ENCODE peak calls at places on chromosomes 5 and 9, in six cellular contexts. K is DMS153; H is activated CD4-positive, alpha-beta T cell treated with anti-CD3 and anti-CD28 coated beads, Interleukin-2, amount 10 ng/mL, durations not matched to agents 7 days and 5 days; L is astrocyte; E is HT1080; O is PC-9. S is an unnamed sample.

GRCh38 chr5:431001-431710 is 11.8 kb upstream of the EXOC3 start:
- DNase-seq in K (peak), H (peak), L (no peak), E (peak), O (no peak), S (peak)

GRCh38 chr9:29873579-29873978 is 2300.3 kb upstream of the C9orf72 start:
- DNase-seq in K (no peak), H (no peak), L (no peak), E (no peak), O (no peak), S (no peak)

GRCh38 chr5:179171816-179172745 is 111.9 kb downstream of the ZNF354C start:
- DNase-seq in K (no peak), H (no peak), L (no peak), E (no peak), O (no peak), S (no peak)

GRCh38 chr9:7237473-7238243 is 479.9 kb downstream of the KDM4C start:
- DNase-seq in K (peak), H (no peak), L (peak), E (peak), O (no peak), S (no peak)

GRCh38 chr5:172840778-172841154 is 6.7 kb downstream of the ERGIC1 start:
- DNase-seq in K (no peak), H (no peak), L (no peak), E (no peak), O (no peak), S (no peak)

GRCh38 chr9:115944166-115944948 is 209.2 kb upstream of the PAPPA start:
- DNase-seq in K (peak), H (no peak), L (peak), E (peak), O (no peak), S (no peak)

GRCh38 chr9:77457916-77458592 is 190.1 kb downstream of the GNA14 start:
- DNase-seq in K (no peak), H (peak), L (peak), E (peak), O (peak), S (no peak)

GRCh38 chr5:6712136-6712581 is 1.1 kb upstream of the TENT4A start:
- DNase-seq in K (peak), H (peak), L (peak), E (peak), O (peak), S (peak)

GRCh38 chr9:69172895-69173294 is 1.2 kb upstream of the TJP2 start:
- DNase-seq in K (no peak), H (no peak), L (no peak), E (no peak), O (no peak), S (no peak)

GRCh38 chr5:129400395-129400983 is 59.6 kb upstream of the ADAMTS19 start:
- DNase-seq in K (no peak), H (no peak), L (no peak), E (no peak), O (no peak), S (no peak)

GRCh38 chr5:133321833-133322420 is 270.1 kb downstream of the HSPA4 start:
- DNase-seq in K (no peak), H (no peak), L (no peak), E (no peak), O (no peak), S (no peak)

GRCh38 chr9:6054280-6055099 is 39.1 kb upstream of the RANBP6 start:
- DNase-seq in K (peak), H (peak), L (peak), E (peak), O (peak), S (no peak)

GRCh38 chr5:142977363-142978051 is 207.3 kb downstream of the ARHGAP26 start:
- DNase-seq in K (no peak), H (peak), L (peak), E (peak), O (peak), S (no peak)

GRCh38 chr5:131475416-131476045 is 159.5 kb downstream of the RAPGEF6 start:
- DNase-seq in K (no peak), H (no peak), L (no peak), E (no peak), O (no peak), S (no peak)

GRCh38 chr5:62790348-62790747 is 211.7 kb downstream of the LRRC70 start:
- DNase-seq in K (peak), H (no peak), L (no peak), E (no peak), O (no peak), S (no peak)

GRCh38 chr9:106228861-106229260 is 534.5 kb downstream of the TMEM38B start:
- DNase-seq in K (no peak), H (no peak), L (no peak), E (no peak), O (no peak), S (no peak)

GRCh38 chr9:89437772-89438171 is 60.1 kb downstream of the SEMA4D start:
- DNase-seq in K (no peak), H (no peak), L (no peak), E (no peak), O (no peak), S (no peak)

GRCh38 chr5:170307575-170308465 is 10.2 kb upstream of the LCP2 start:
- DNase-seq in K (no peak), H (no peak), L (peak), E (peak), O (peak), S (no peak)

GRCh38 chr9:36456480-36457115 is 56.5 kb upstream of the RNF38 start:
- DNase-seq in K (no peak), H (no peak), L (peak), E (no peak), O (no peak), S (no peak)

GRCh38 chr5:53364098-53364497 is 116.3 kb upstream of the FST start:
- DNase-seq in K (no peak), H (no peak), L (no peak), E (no peak), O (no peak), S (no peak)

GRCh38 chr9:652896-653295 is 188.6 kb upstream of the DMRT1 start:
- DNase-seq in K (no peak), H (no peak), L (no peak), E (no peak), O (no peak), S (no peak)

GRCh38 chr9:29830815-29831214 is 2257.5 kb upstream of the C9orf72 start:
- DNase-seq in K (no peak), H (no peak), L (peak), E (peak), O (no peak), S (no peak)

GRCh38 chr9:37839491-37840461 is 39.2 kb downstream of the DCAF10 start:
- DNase-seq in K (no peak), H (no peak), L (no peak), E (no peak), O (no peak), S (no peak)

GRCh38 chr9:74551266-74551665 is 54.1 kb downstream of the RORB start:
- DNase-seq in K (no peak), H (no peak), L (no peak), E (peak), O (no peak), S (no peak)

GRCh38 chr9:127567119-127567897 is 44.8 kb upstream of the STXBP1 start:
- DNase-seq in K (no peak), H (no peak), L (no peak), E (peak), O (peak), S (no peak)

GRCh38 chr5:169039592-169039991 is 261.3 kb downstream of the SLIT3 start:
- DNase-seq in K (no peak), H (no peak), L (no peak), E (no peak), O (no peak), S (no peak)

GRCh38 chr5:152332696-152333095 is 72.4 kb downstream of the NMUR2 start:
- DNase-seq in K (peak), H (no peak), L (no peak), E (no peak), O (no peak), S (no peak)

S was measured in activated CD8-positive, alpha-beta memory T cell treated with anti-CD3 and anti-CD28 coated beads for 48 hours.